ENCODE peak calls at places on chromosomes 5 and 9, in eight cellular contexts. N is heart left ventricle, G is K562, J is A549, P is tibial nerve, E is IMR-90, L is body of pancreas, B is endothelial cell of umbilical vein. U is an unnamed sample.

GRCh38 chr5:149810856-149811255 is 80.7 kb downstream of the PPARGC1B start:
- DNase-seq in J (no peak), G (no peak), P (no peak), N (no peak), B (no peak), E (no peak), L (no peak), U (no peak)

GRCh38 chr9:132094314-132094791 is 14.7 kb upstream of the MED27 start:
- DNase-seq in G (no peak), N (no peak), P (no peak), L (no peak), E (peak), J (no peak), B (no peak), U (no peak)

GRCh38 chr9:108980893-108981292 is 32.4 kb downstream of the CTNNAL1 start:
- DNase-seq in N (no peak), E (no peak), J (no peak), B (no peak), P (no peak), G (no peak), L (no peak), U (no peak)

GRCh38 chr9:87148391-87149237 is 201.3 kb upstream of the GAS1 start:
- DNase-seq in N (peak), E (peak), L (peak), P (peak), B (peak), J (no peak), G (peak), U (peak)

GRCh38 chr5:68534131-68534940 is 318.8 kb downstream of the PIK3R1 start:
- DNase-seq in P (no peak), L (peak), J (no peak), N (no peak), B (no peak), E (no peak), G (no peak), U (peak)

GRCh38 chr5:122959740-122960450 is 76.6 kb downstream of the PPIC start:
- DNase-seq in E (no peak), L (no peak), G (no peak), P (no peak), N (no peak), J (no peak), B (no peak), U (no peak)

GRCh38 chr9:90300901-90301688 is 341.5 kb downstream of the DIRAS2 start:
- DNase-seq in P (no peak), L (no peak), G (no peak), B (peak), J (peak), E (peak), N (peak), U (peak)

GRCh38 chr5:32760091-32760509 is 49.0 kb downstream of the NPR3 start:
- DNase-seq in N (no peak), P (no peak), J (peak), G (no peak), L (no peak), B (no peak), E (peak), U (no peak)

GRCh38 chr9:16718296-16718695 is 152.2 kb downstream of the BNC2 start:
- DNase-seq in L (no peak), G (no peak), P (no peak), B (no peak), N (no peak), E (peak), J (no peak), U (no peak)

GRCh38 chr5:114678778-114679177 is 316.9 kb downstream of the KCNN2 start:
- DNase-seq in G (no peak), J (no peak), N (no peak), E (no peak), L (no peak), B (no peak), P (no peak), U (no peak)

GRCh38 chr5:374631-375335 is 53.3 kb downstream of the AHRR start:
- DNase-seq in J (no peak), N (no peak), L (no peak), B (no peak), E (no peak), G (no peak), P (no peak), U (no peak)

GRCh38 chr9:120914953-120915352 is 11.6 kb downstream of the TRAF1 start:
- DNase-seq in L (no peak), P (no peak), J (no peak), G (no peak), B (no peak), E (peak), N (no peak), U (no peak)

GRCh38 chr9:11340656-11341055 is 727.9 kb upstream of the PTPRD start:
- DNase-seq in G (no peak), E (no peak), B (no peak), P (no peak), J (no peak), N (no peak), L (no peak), U (no peak)

GRCh38 chr9:90097237-90097636 is 492.4 kb downstream of the GADD45G start:
- DNase-seq in J (no peak), P (no peak), L (no peak), E (no peak), N (peak), B (no peak), G (no peak), U (no peak)

GRCh38 chr5:157143127-157143959 is 678 bp upstream of the MED7 start:
- DNase-seq in P (peak), L (peak), N (peak), J (peak), B (no peak), E (peak), G (peak), U (peak)

GRCh38 chr9:124074746-124075145 is 63.2 kb downstream of the LHX2 start:
- DNase-seq in E (no peak), J (no peak), L (no peak), G (no peak), N (no peak), P (no peak), B (no peak), U (no peak)

GRCh38 chr9:92138157-92138959 is 23.1 kb upstream of the SPTLC1 start:
- DNase-seq in B (peak), J (peak), L (peak), E (peak), G (peak), P (peak), N (peak), U (peak)

GRCh38 chr5:101728933-101729332 is 567.2 kb downstream of the SLCO4C1 start:
- DNase-seq in E (no peak), B (no peak), G (no peak), L (no peak), N (no peak), J (no peak), P (no peak), U (no peak)

GRCh38 chr9:19513671-19514275 is 105.0 kb downstream of the ACER2 start:
- DNase-seq in J (no peak), E (no peak), B (no peak), L (no peak), G (no peak), P (no peak), N (no peak), U (no peak)

GRCh38 chr5:82421119-82421518 is 143.0 kb upstream of the RPS23 start:
- DNase-seq in G (no peak), E (peak), B (peak), J (peak), L (no peak), N (no peak), P (no peak), U (no peak)

GRCh38 chr9:75001719-75002421 is 26.2 kb downstream of the CARNMT1 start:
- DNase-seq in B (peak), G (peak), P (peak), E (peak), N (no peak), J (peak), L (no peak), U (no peak)

GRCh38 chr9:137241490-137242328 is 622 bp downstream of the TUBB4B start:
- DNase-seq in G (peak), E (peak), J (no peak), L (peak), P (peak), N (peak), B (peak), U (peak)

GRCh38 chr9:72256912-72257311 is 107.7 kb downstream of the GDA start:
- DNase-seq in J (no peak), G (no peak), P (no peak), N (no peak), L (no peak), E (no peak), B (no peak), U (no peak)

GRCh38 chr5:32283539-32284377 is 29.0 kb downstream of the MTMR12 start:
- DNase-seq in P (no peak), G (no peak), B (peak), J (no peak), L (no peak), N (no peak), E (peak), U (no peak)

GRCh38 chr5:179732412-179732917 is at the start of gene MAML1:
- DNase-seq in G (peak), P (peak), B (peak), L (peak), J (peak), N (peak), E (peak), U (peak)

GRCh38 chr5:132420706-132421272 is 51.3 kb downstream of the SLC22A5 start:
- DNase-seq in B (peak), E (no peak), G (no peak), J (no peak), N (peak), L (no peak), P (no peak), U (no peak)

GRCh38 chr9:6307551-6308096 is 20.6 kb upstream of the TPD52L3 start:
- DNase-seq in L (no peak), J (no peak), G (no peak), P (no peak), N (no peak), B (no peak), E (no peak), U (no peak)

DNA sequence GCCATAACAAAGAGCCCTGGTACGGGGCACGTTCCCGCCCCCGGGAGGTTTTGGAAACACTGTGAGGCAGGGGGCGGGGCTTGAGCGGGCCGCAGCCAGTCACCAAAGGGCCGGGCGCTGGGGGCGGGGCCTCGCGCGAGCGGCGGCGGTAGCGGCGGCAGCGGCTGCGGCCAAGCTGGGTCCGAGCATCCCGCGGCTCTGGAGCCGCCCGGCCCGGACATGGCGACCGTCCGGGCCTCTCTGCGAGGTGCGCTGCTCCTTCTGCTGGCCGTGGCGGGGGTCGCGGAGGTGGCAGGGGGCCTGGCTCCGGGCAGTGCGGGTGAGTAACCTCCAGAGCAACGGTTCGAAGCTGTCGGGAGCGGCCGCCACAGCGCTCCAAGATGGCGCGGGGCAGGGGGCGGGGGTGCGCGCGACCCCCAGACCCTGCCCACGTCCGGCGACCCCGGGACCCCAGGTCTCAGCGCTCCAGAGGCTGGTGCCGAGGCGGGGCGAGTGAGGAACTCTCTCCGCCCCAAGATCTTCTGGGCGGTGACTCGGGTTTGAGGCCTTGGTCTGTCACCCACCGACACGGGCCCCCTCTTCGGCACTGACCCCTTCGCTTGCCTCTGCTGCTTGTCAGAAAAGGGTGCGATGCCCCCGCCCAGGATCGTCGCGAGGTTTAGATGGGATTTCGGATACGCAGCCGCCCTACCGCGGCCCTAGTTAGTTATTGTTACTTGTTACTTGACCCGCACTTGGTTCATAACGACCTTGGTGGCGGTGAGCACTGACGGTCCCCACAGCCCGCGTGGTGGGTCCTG is at the start of gene RECK:
- DNase-seq in J (peak), P (peak), N (peak), L (peak), B (peak), G (peak), E (peak), U (peak)
- TF ChIP-seq POLR2A in J (peak), P (peak), N (no peak), L (no peak), B (peak), G (no peak), E (peak), U (no peak)

DNA sequence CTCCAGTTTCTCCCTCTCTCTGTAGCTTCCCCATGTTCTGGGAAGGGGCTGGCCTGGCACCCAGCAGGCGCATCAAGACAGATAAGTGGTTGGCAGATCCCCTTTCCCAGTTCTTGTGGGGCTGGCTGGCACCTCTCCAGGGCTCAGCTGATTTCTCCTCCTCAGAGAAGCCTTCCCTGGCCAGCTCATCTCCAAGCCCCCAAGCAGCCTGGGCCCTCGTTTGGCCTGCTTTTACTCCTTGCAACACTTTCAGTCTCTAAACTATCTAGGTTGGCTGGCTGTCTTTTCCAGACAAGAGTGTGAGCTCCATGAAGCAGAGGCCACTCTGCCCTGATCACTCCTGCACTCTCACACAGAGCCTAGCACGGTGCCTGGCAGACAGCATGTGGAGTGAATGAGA is 13.5 kb downstream of the MACROH2A1 start:
- DNase-seq in J (no peak), N (no peak), E (no peak), G (no peak), P (no peak), L (no peak), B (no peak), U (no peak)
- H3K27ac ChIP-seq in J (no peak), N (no peak), E (no peak), G (no peak), P (no peak), L (no peak), B (peak), U (no peak)

GRCh38 chr9:126861707-126862460 is 1.4 kb downstream of the ZBTB34 start:
- DNase-seq in G (peak), E (peak), N (no peak), J (no peak), P (no peak), B (peak), L (no peak), U (no peak)
- TF ChIP-seq POLR2A in G (no peak), E (no peak), N (no peak), J (no peak), P (no peak), B (no peak), L (no peak), U (no peak)

DNA sequence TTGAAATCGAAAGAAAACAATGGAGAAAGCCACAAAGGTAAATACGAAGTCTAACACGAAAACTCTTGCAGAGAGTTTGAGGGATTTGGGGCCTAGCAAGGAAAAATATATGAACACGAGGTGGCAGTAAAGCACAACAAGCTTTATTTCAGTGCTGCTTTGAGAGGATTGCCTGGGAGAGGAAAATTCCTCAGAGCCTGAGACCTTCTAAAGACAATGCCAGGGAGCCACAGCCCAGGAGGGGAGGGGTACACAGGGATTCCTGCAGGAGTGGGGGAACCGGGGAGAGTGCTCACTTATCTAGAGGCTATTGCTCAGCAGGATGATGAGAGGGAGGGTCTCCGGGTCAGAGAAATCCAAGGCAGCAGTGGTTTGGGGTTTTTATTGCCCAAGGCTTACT is 134.9 kb upstream of the ADCY2 start:
- DNase-seq in N (no peak), B (no peak), J (peak), L (peak), E (no peak), G (peak), P (peak), U (no peak)
- H3K27ac ChIP-seq in N (no peak), B (no peak), J (no peak), L (no peak), E (no peak), G (no peak), P (no peak), U (no peak)

GRCh38 chr5:151155777-151156731 is 1.5 kb downstream of the ANXA6 start:
- DNase-seq in G (no peak), B (peak), N (peak), P (no peak), J (no peak), E (peak), L (peak), U (no peak)
- TF ChIP-seq POLR2A in G (no peak), B (no peak), N (no peak), P (no peak), J (no peak), E (no peak), L (no peak), U (no peak)

GRCh38 chr5:74641014-74641777 is 668 bp upstream of the ENC1 start:
- DNase-seq in N (peak), L (peak), P (peak), E (peak), G (peak), B (peak), J (peak), U (peak)
- H3K27ac ChIP-seq in N (peak), L (peak), P (peak), E (peak), G (no peak), B (peak), J (peak), U (peak)

GRCh38 chr9:122800066-122801060 is at the start of gene OR1K1:
- DNase-seq in J (no peak), L (no peak), E (no peak), P (no peak), N (no peak), B (no peak), G (no peak), U (no peak)

GRCh38 chr9:122791872-122792669 is 3.3 kb downstream of the OR5C1 start:
- DNase-seq in L (no peak), G (no peak), E (no peak), P (no peak), N (no peak), B (no peak), J (no peak), U (no peak)

DNA sequence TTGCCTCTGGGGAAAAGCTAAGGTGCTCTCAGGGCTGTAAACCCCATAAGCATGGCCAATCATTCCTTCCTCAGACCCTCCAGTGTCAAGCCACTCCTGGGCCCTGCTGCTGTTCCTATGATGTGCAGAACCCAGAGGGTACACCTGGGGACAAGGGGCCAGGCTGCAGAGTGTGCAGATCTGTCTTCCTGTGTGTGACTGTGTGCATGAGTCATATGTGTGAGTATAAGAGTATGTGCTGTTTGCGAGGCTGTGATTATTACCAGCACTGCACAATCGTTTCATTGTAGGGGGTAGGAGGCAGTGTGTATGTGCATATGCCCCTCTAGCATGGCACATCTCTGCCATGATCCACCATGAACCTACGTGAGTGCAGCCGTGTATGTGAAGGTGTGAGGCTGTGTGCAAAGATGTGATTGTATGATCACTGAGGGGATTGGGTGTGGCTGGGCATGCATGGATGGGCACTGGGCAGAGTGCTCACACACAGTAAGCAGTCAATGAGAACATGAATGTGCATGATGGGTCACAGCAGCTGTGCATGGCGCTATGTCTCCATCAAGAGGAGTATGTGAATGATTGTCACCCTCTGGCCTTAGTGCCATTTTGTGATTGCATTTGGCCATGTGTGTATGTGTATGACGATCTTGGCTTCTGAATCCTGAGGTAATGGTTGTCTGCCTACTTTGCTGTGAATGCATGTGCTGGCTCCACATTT is 2.4 kb upstream of the OR1K1 start:
- DNase-seq in J (no peak), E (peak), P (no peak), B (no peak), N (no peak), G (no peak), L (no peak), U (no peak)
- TF ChIP-seq POLR2A in J (no peak), E (no peak), P (no peak), B (no peak), N (no peak), G (no peak), L (no peak), U (no peak)

U was measured in stomach.